ENCODE peak calls at places on chromosomes 11 and 22, in five cellular contexts. Y is brain microvascular endothelial cell, X is ovary, N is ecto neural progenitor cell, I is omental fat pad. J is an unnamed sample.

GRCh38 chr22:45096256-45096907 is 67.3 kb upstream of the NUP50 start:
- DNase-seq in Y (peak), X (peak), N (peak), I (no peak), J (peak)

GRCh38 chr22:47297261-47298016 is 535.0 kb downstream of the TBC1D22A start:
- DNase-seq in Y (no peak), X (no peak), N (peak), I (no peak), J (no peak)

GRCh38 chr11:36431429-36432092 is 78.5 kb downstream of the TRAF6 start:
- DNase-seq in Y (peak), X (peak), N (no peak), I (no peak), J (peak)

GRCh38 chr11:108135845-108136599 is 14.7 kb downstream of the ACAT1 start:
- DNase-seq in Y (no peak), X (no peak), N (no peak), I (no peak), J (no peak)

GRCh38 chr11:89489930-89490329 is 1.2 kb downstream of the NOX4 start:
- DNase-seq in Y (no peak), X (no peak), N (no peak), I (no peak), J (no peak)

GRCh38 chr11:60908803-60909202 is 2.4 kb upstream of the PRPF19 start:
- DNase-seq in Y (no peak), X (no peak), N (no peak), I (no peak), J (no peak)

GRCh38 chr11:11157201-11157600 is 195.8 kb downstream of the CSNK2A3 start:
- DNase-seq in Y (peak), X (no peak), N (no peak), I (no peak), J (peak)

GRCh38 chr11:1116666-1117390 is 40.9 kb upstream of the MUC5AC start:
- DNase-seq in Y (no peak), X (peak), N (no peak), I (no peak), J (no peak)

GRCh38 chr11:134615041-134615615 is 203.1 kb upstream of the B3GAT1 start:
- DNase-seq in Y (no peak), X (no peak), N (no peak), I (no peak), J (no peak)

GRCh38 chr22:35046744-35047462 is 19.1 kb upstream of the ISX start:
- DNase-seq in Y (no peak), X (no peak), N (no peak), I (no peak), J (no peak)

GRCh38 chr11:133162228-133162627 is 370.1 kb downstream of the OPCML start:
- DNase-seq in Y (no peak), X (no peak), N (no peak), I (no peak), J (no peak)

GRCh38 chr11:47523491-47524199 is 29.3 kb downstream of the CELF1 start:
- DNase-seq in Y (peak), X (peak), N (no peak), I (peak), J (peak)

GRCh38 chr22:17754233-17754925 is 19.9 kb downstream of the BID start:
- DNase-seq in Y (no peak), X (no peak), N (no peak), I (no peak), J (no peak)

GRCh38 chr11:111097191-111097590 is 148.3 kb upstream of the POU2AF2 start:
- DNase-seq in Y (no peak), X (peak), N (peak), I (no peak), J (no peak)

GRCh38 chr11:65110354-65110861 is 1.3 kb upstream of the TM7SF2 start:
- DNase-seq in Y (peak), X (peak), N (peak), I (peak), J (peak)

GRCh38 chr11:62004473-62004872 is 37.0 kb upstream of the FTH1 start:
- DNase-seq in Y (peak), X (no peak), N (no peak), I (no peak), J (peak)

GRCh38 chr11:120911943-120912342 is 112.0 kb upstream of the TBCEL start:
- DNase-seq in Y (no peak), X (no peak), N (no peak), I (no peak), J (no peak)

GRCh38 chr11:83681944-83682644 is 395.9 kb upstream of the CCDC90B start:
- DNase-seq in Y (no peak), X (no peak), N (no peak), I (no peak), J (no peak)

GRCh38 chr11:19453893-19454292 is 213.1 kb upstream of the E2F8 start:
- DNase-seq in Y (peak), X (peak), N (no peak), I (peak), J (peak)

GRCh38 chr11:70203749-70204465 is 811 bp downstream of the FADD start:
- DNase-seq in Y (peak), X (peak), N (no peak), I (peak), J (peak)

GRCh38 chr22:46848227-46848626 is 85.8 kb downstream of the TBC1D22A start:
- DNase-seq in Y (peak), X (no peak), N (no peak), I (no peak), J (no peak)

GRCh38 chr11:77062924-77063323 is 3.8 kb upstream of the CAPN5 start:
- DNase-seq in Y (no peak), X (no peak), N (no peak), I (no peak), J (no peak)

GRCh38 chr22:46149493-46149997 is 781 bp upstream of the PPARA start:
- DNase-seq in Y (no peak), X (peak), N (peak), I (no peak), J (peak)

GRCh38 chr11:117199061-117199915 is at the start of gene TAGLN:
- DNase-seq in Y (peak), X (peak), N (peak), I (peak), J (peak)

GRCh38 chr22:50244420-50245213 is at the start of gene TUBGCP6:
- DNase-seq in Y (peak), X (peak), N (peak), I (peak), J (peak)

GRCh38 chr22:23898006-23898974 is 4.1 kb downstream of the MIF start:
- DNase-seq in Y (no peak), X (no peak), N (no peak), I (no peak), J (no peak)

GRCh38 chr11:112656772-112657428 is 304.3 kb upstream of the NCAM1 start:
- DNase-seq in Y (peak), X (no peak), N (no peak), I (no peak), J (peak)

GRCh38 chr22:31286360-31287255 is 5.7 kb downstream of the PIK3IP1 start:
- DNase-seq in Y (no peak), X (no peak), N (no peak), I (no peak), J (no peak)

GRCh38 chr11:93085097-93085496 is 112.7 kb downstream of the SLC36A4 start:
- DNase-seq in Y (peak), X (no peak), N (no peak), I (no peak), J (no peak)

GRCh38 chr11:114137838-114138237 is 78.3 kb downstream of the ZBTB16 start:
- DNase-seq in Y (no peak), X (no peak), N (no peak), I (no peak), J (no peak)

GRCh38 chr11:78654866-78655265 is 80.2 kb upstream of the NARS2 start:
- DNase-seq in Y (no peak), X (no peak), N (no peak), I (no peak), J (no peak)

GRCh38 chr22:35568751-35569725 is 28.4 kb downstream of the RASD2 start:
- DNase-seq in Y (peak), X (no peak), N (no peak), I (no peak), J (peak)

GRCh38 chr11:107898270-107898669 is 30.0 kb upstream of the RAB39A start:
- DNase-seq in Y (peak), X (no peak), N (no peak), I (no peak), J (peak)

GRCh38 chr11:81966340-81966739 is 767.3 kb downstream of the FAM181B start:
- DNase-seq in Y (no peak), X (no peak), N (no peak), I (no peak), J (no peak)